ENCODE peak calls at places on chromosomes 6 and 20, in four cellular contexts. L is PC-3, Y is OCI-LY7, J is RWPE1. E is an unnamed sample.

GRCh38 chr6:39441986-39442385 is 119.5 kb upstream of the KCNK16 start:
- DNase-seq in Y (no peak), J (no peak), L (no peak), E (no peak)

GRCh38 chr6:122789862-122790739 is 1.0 kb downstream of the SMPDL3A start:
- DNase-seq in J (peak), Y (no peak), L (peak), E (peak)

GRCh38 chr20:31440012-31440659 is at the start of gene DEFB123:
- DNase-seq in Y (no peak), L (no peak), J (no peak), E (no peak)

GRCh38 chr20:38315290-38315966 is 11.5 kb downstream of the BPI start:
- DNase-seq in L (peak), Y (no peak), J (no peak), E (no peak)

GRCh38 chr6:2773450-2773849 is 8.3 kb downstream of the WRNIP1 start:
- DNase-seq in J (no peak), L (no peak), Y (no peak), E (no peak)

GRCh38 chr6:41344865-41345264 is 9.5 kb downstream of the NCR2 start:
- DNase-seq in Y (no peak), J (no peak), L (no peak), E (no peak)

GRCh38 chr6:166824146-166824879 is 132.0 kb downstream of the RNASET2 start:
- DNase-seq in J (no peak), L (no peak), Y (no peak), E (no peak)

GRCh38 chr20:6162239-6162638 is 39.4 kb upstream of the FERMT1 start:
- DNase-seq in Y (no peak), J (no peak), L (no peak), E (no peak)

GRCh38 chr6:30720738-30721197 is 616 bp downstream of the TUBB start:
- DNase-seq in Y (peak), L (peak), J (peak), E (no peak)

GRCh38 chr6:14059791-14060436 is 57.7 kb upstream of the CD83 start:
- DNase-seq in Y (no peak), L (peak), J (peak), E (peak)

GRCh38 chr6:75374913-75375530 is 90.4 kb upstream of the TMEM30A start:
- DNase-seq in L (no peak), J (no peak), Y (no peak), E (no peak)

GRCh38 chr20:11350126-11351005 is 567.3 kb upstream of the BTBD3 start:
- DNase-seq in L (no peak), Y (no peak), J (peak), E (peak)
- TF ChIP-seq CTCF in L (no peak), Y (no peak), J (peak), E (peak)

GRCh38 chr6:128519132-128519930 is 1.1 kb downstream of the PTPRK start:
- DNase-seq in Y (no peak), J (peak), L (peak), E (peak)
- TF ChIP-seq CTCF in Y (no peak), J (peak), L (peak), E (peak)

DNA sequence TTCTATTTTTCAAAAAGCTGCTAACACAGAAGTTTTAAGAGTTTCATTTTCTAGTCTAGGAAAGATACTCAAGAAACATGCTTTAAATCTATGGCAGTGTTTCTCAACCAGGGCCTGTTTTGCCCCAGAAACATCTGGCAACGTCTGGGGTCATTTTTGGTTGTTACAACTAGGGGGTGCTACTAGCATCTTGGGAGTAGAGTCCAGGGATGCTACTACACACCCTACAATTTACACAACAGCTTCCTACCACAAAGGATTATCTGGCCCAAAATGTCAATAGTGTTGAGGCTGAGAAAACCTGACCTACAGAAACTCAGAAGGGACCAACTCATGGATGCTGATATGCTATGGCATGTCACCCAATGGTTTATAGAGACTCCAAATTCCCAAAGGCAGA is 24.4 kb downstream of the SERAC1 start:
- DNase-seq in Y (peak), J (no peak), L (peak), E (peak)
- TF ChIP-seq CTCF in Y (peak), J (no peak), L (peak), E (peak)

DNA sequence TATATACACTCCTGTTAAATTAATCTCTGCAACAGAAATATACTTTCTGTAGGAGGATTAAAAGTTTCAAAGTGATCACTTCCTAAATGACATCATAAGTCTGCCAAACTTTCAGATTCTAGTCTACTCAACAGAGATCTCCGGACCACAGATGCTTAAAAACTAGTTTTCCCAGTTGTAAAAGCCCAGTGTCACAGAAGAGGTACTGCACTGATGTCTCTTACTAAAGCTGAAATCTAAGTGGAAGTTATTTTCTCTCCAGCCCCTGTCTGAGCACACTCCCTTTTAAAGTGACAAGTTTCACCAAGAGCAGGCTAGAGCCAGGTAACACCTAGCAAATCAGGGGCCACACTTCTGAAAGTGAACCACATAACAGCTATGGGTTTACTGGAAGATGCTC is 71.6 kb upstream of the DST start:
- DNase-seq in L (peak), J (no peak), Y (no peak), E (no peak)
- TF ChIP-seq CTCF in L (no peak), J (no peak), Y (no peak), E (no peak)